ENCODE peak calls at places on chromosomes 7 and 10, in seven cellular contexts. One of them, this sample, is unnamed.

GRCh38 chr7:141992154-141992553 is 3.5 kb upstream of the MGAM start:
- DNase-seq in prostate gland: no peak
- DNase-seq in breast epithelium: no peak
- DNase-seq in body of pancreas: no peak
- DNase-seq in right lobe of liver: no peak
- DNase-seq in heart left ventricle: no peak
- DNase-seq in uterus: no peak
- DNase-seq in this sample: no peak

GRCh38 chr10:94085766-94086437 is 92.2 kb downstream of the PLCE1 start:
- DNase-seq in prostate gland: no peak
- DNase-seq in breast epithelium: no peak
- DNase-seq in body of pancreas: no peak
- DNase-seq in right lobe of liver: no peak
- DNase-seq in heart left ventricle: no peak
- DNase-seq in uterus: no peak
- DNase-seq in this sample: no peak

GRCh38 chr7:157020514-157021070 is 10.1 kb upstream of the MNX1 start:
- DNase-seq in prostate gland: no peak
- DNase-seq in breast epithelium: peak
- DNase-seq in body of pancreas: no peak
- DNase-seq in right lobe of liver: peak
- DNase-seq in heart left ventricle: no peak
- DNase-seq in uterus: no peak
- DNase-seq in this sample: peak

GRCh38 chr10:113552014-113552413 is 839 bp upstream of the HABP2 start:
- DNase-seq in prostate gland: peak
- DNase-seq in breast epithelium: no peak
- DNase-seq in body of pancreas: peak
- DNase-seq in right lobe of liver: peak
- DNase-seq in heart left ventricle: no peak
- DNase-seq in uterus: no peak
- DNase-seq in this sample: no peak

GRCh38 chr7:69800495-69800894 is 202.2 kb downstream of the AUTS2 start:
- DNase-seq in prostate gland: no peak
- DNase-seq in breast epithelium: no peak
- DNase-seq in body of pancreas: peak
- DNase-seq in right lobe of liver: no peak
- DNase-seq in heart left ventricle: no peak
- DNase-seq in uterus: no peak
- DNase-seq in this sample: no peak

GRCh38 chr7:42338231-42339222 is 101.5 kb upstream of the GLI3 start:
- DNase-seq in prostate gland: no peak
- DNase-seq in breast epithelium: no peak
- DNase-seq in body of pancreas: no peak
- DNase-seq in right lobe of liver: no peak
- DNase-seq in heart left ventricle: no peak
- DNase-seq in uterus: no peak
- DNase-seq in this sample: no peak

GRCh38 chr10:30433286-30433778 is 652 bp upstream of the MAP3K8 start:
- DNase-seq in prostate gland: peak
- DNase-seq in breast epithelium: peak
- DNase-seq in body of pancreas: peak
- DNase-seq in right lobe of liver: peak
- DNase-seq in heart left ventricle: peak
- DNase-seq in uterus: peak
- DNase-seq in this sample: peak

GRCh38 chr7:28536259-28536658 is 123.9 kb downstream of the CREB5 start:
- DNase-seq in prostate gland: no peak
- DNase-seq in breast epithelium: no peak
- DNase-seq in body of pancreas: no peak
- DNase-seq in right lobe of liver: no peak
- DNase-seq in heart left ventricle: no peak
- DNase-seq in uterus: peak
- DNase-seq in this sample: no peak

GRCh38 chr10:62903828-62904227 is 87.7 kb upstream of the EGR2 start:
- DNase-seq in prostate gland: no peak
- DNase-seq in breast epithelium: no peak
- DNase-seq in body of pancreas: no peak
- DNase-seq in right lobe of liver: no peak
- DNase-seq in heart left ventricle: no peak
- DNase-seq in uterus: no peak
- DNase-seq in this sample: no peak

GRCh38 chr10:96721207-96721572 is 876 bp upstream of the PIK3AP1 start:
- DNase-seq in prostate gland: no peak
- DNase-seq in breast epithelium: no peak
- DNase-seq in body of pancreas: no peak
- DNase-seq in right lobe of liver: no peak
- DNase-seq in heart left ventricle: no peak
- DNase-seq in uterus: no peak
- DNase-seq in this sample: no peak

GRCh38 chr10:5861269-5862031 is 28.2 kb downstream of the ANKRD16 start:
- DNase-seq in prostate gland: no peak
- DNase-seq in breast epithelium: no peak
- DNase-seq in body of pancreas: no peak
- DNase-seq in right lobe of liver: no peak
- DNase-seq in heart left ventricle: no peak
- DNase-seq in uterus: no peak
- DNase-seq in this sample: no peak

GRCh38 chr10:118873080-118873737 is 118.4 kb upstream of the CACUL1 start:
- DNase-seq in prostate gland: no peak
- DNase-seq in breast epithelium: no peak
- DNase-seq in body of pancreas: no peak
- DNase-seq in right lobe of liver: no peak
- DNase-seq in heart left ventricle: no peak
- DNase-seq in uterus: no peak
- DNase-seq in this sample: no peak

GRCh38 chr7:84337386-84337785 is 142.8 kb upstream of the SEMA3A start:
- DNase-seq in prostate gland: no peak
- DNase-seq in breast epithelium: no peak
- DNase-seq in body of pancreas: no peak
- DNase-seq in right lobe of liver: no peak
- DNase-seq in heart left ventricle: no peak
- DNase-seq in uterus: no peak
- DNase-seq in this sample: no peak

GRCh38 chr10:121988361-121989324 is at the start of gene TACC2:
- DNase-seq in prostate gland: no peak
- DNase-seq in breast epithelium: no peak
- DNase-seq in body of pancreas: no peak
- DNase-seq in right lobe of liver: no peak
- DNase-seq in heart left ventricle: no peak
- DNase-seq in uterus: no peak
- DNase-seq in this sample: no peak

GRCh38 chr10:13971586-13972475 is 358.9 kb downstream of the FRMD4A start:
- DNase-seq in prostate gland: no peak
- DNase-seq in breast epithelium: no peak
- DNase-seq in body of pancreas: no peak
- DNase-seq in right lobe of liver: no peak
- DNase-seq in heart left ventricle: no peak
- DNase-seq in uterus: no peak
- DNase-seq in this sample: no peak

GRCh38 chr7:741850-742249 is 14.8 kb upstream of the PRKAR1B start:
- DNase-seq in prostate gland: no peak
- DNase-seq in breast epithelium: peak
- DNase-seq in body of pancreas: no peak
- DNase-seq in right lobe of liver: no peak
- DNase-seq in heart left ventricle: no peak
- DNase-seq in uterus: no peak
- DNase-seq in this sample: no peak

GRCh38 chr10:131764929-131765328 is 135.9 kb upstream of the PPP2R2D start:
- DNase-seq in prostate gland: no peak
- DNase-seq in breast epithelium: no peak
- DNase-seq in body of pancreas: no peak
- DNase-seq in right lobe of liver: no peak
- DNase-seq in heart left ventricle: no peak
- DNase-seq in uterus: no peak
- DNase-seq in this sample: no peak

GRCh38 chr7:117047496-117047895 is 94.2 kb downstream of the ST7 start:
- DNase-seq in prostate gland: no peak
- DNase-seq in breast epithelium: no peak
- DNase-seq in body of pancreas: no peak
- DNase-seq in right lobe of liver: no peak
- DNase-seq in heart left ventricle: no peak
- DNase-seq in uterus: no peak
- DNase-seq in this sample: no peak

GRCh38 chr10:119401671-119402395 is 140.7 kb downstream of the RGS10 start:
- DNase-seq in prostate gland: no peak
- DNase-seq in breast epithelium: no peak
- DNase-seq in body of pancreas: no peak
- DNase-seq in right lobe of liver: no peak
- DNase-seq in heart left ventricle: peak
- DNase-seq in uterus: peak
- DNase-seq in this sample: peak

GRCh38 chr10:102470579-102471546 is 19.5 kb upstream of the C10orf95 start:
- DNase-seq in prostate gland: no peak
- DNase-seq in breast epithelium: no peak
- DNase-seq in body of pancreas: no peak
- DNase-seq in right lobe of liver: no peak
- DNase-seq in heart left ventricle: no peak
- DNase-seq in uterus: no peak
- DNase-seq in this sample: no peak

GRCh38 chr7:127831312-127832212 is 179.6 kb downstream of the SND1 start:
- DNase-seq in prostate gland: no peak
- DNase-seq in breast epithelium: no peak
- DNase-seq in body of pancreas: peak
- DNase-seq in right lobe of liver: no peak
- DNase-seq in heart left ventricle: no peak
- DNase-seq in uterus: no peak
- DNase-seq in this sample: no peak

GRCh38 chr10:37857287-37858211 is at the start of gene ZNF248:
- DNase-seq in prostate gland: peak
- DNase-seq in breast epithelium: peak
- DNase-seq in body of pancreas: peak
- DNase-seq in right lobe of liver: peak
- DNase-seq in heart left ventricle: peak
- DNase-seq in uterus: peak
- DNase-seq in this sample: peak

GRCh38 chr7:100478966-100479660 is at the start of gene TSC22D4:
- DNase-seq in prostate gland: peak
- DNase-seq in breast epithelium: peak
- DNase-seq in body of pancreas: peak
- DNase-seq in right lobe of liver: peak
- DNase-seq in heart left ventricle: peak
- DNase-seq in uterus: peak
- DNase-seq in this sample: peak
- TF ChIP-seq POLR2A in prostate gland: peak
- TF ChIP-seq POLR2A in breast epithelium: peak
- TF ChIP-seq POLR2A in body of pancreas: peak
- TF ChIP-seq POLR2A in right lobe of liver: peak
- TF ChIP-seq POLR2A in heart left ventricle: peak
- TF ChIP-seq POLR2A in uterus: peak
- TF ChIP-seq POLR2A in this sample: peak

GRCh38 chr7:130906575-130906974 is 172.6 kb upstream of the KLF14 start:
- DNase-seq in prostate gland: no peak
- DNase-seq in breast epithelium: no peak
- DNase-seq in body of pancreas: no peak
- DNase-seq in right lobe of liver: peak
- DNase-seq in heart left ventricle: no peak
- DNase-seq in uterus: no peak
- DNase-seq in this sample: no peak

GRCh38 chr7:130902755-130903357 is 168.8 kb upstream of the KLF14 start:
- DNase-seq in prostate gland: no peak
- DNase-seq in breast epithelium: no peak
- DNase-seq in body of pancreas: no peak
- DNase-seq in right lobe of liver: peak
- DNase-seq in heart left ventricle: no peak
- DNase-seq in uterus: no peak
- DNase-seq in this sample: no peak

GRCh38 chr7:130903358-130903974 is 169.5 kb upstream of the KLF14 start:
- DNase-seq in prostate gland: no peak
- DNase-seq in breast epithelium: no peak
- DNase-seq in body of pancreas: no peak
- DNase-seq in right lobe of liver: peak
- DNase-seq in heart left ventricle: no peak
- DNase-seq in uterus: no peak
- DNase-seq in this sample: no peak

GRCh38 chr7:130904792-130905191 is 170.8 kb upstream of the KLF14 start:
- DNase-seq in prostate gland: no peak
- DNase-seq in breast epithelium: no peak
- DNase-seq in body of pancreas: no peak
- DNase-seq in right lobe of liver: peak
- DNase-seq in heart left ventricle: no peak
- DNase-seq in uterus: no peak
- DNase-seq in this sample: no peak

GRCh38 chr7:130904031-130904757 is 170.2 kb upstream of the KLF14 start:
- DNase-seq in prostate gland: no peak
- DNase-seq in breast epithelium: no peak
- DNase-seq in body of pancreas: no peak
- DNase-seq in right lobe of liver: peak
- DNase-seq in heart left ventricle: no peak
- DNase-seq in uterus: no peak
- DNase-seq in this sample: no peak
- TF ChIP-seq POLR2A in prostate gland: no peak
- TF ChIP-seq POLR2A in breast epithelium: no peak
- TF ChIP-seq POLR2A in body of pancreas: no peak
- TF ChIP-seq POLR2A in right lobe of liver: peak
- TF ChIP-seq POLR2A in heart left ventricle: no peak
- TF ChIP-seq POLR2A in uterus: no peak
- TF ChIP-seq POLR2A in this sample: no peak

GRCh38 chr10:68331455-68332258 is at the start of gene HNRNPH3:
- DNase-seq in prostate gland: peak
- DNase-seq in breast epithelium: peak
- DNase-seq in body of pancreas: peak
- DNase-seq in right lobe of liver: peak
- DNase-seq in heart left ventricle: peak
- DNase-seq in uterus: peak
- DNase-seq in this sample: peak
- TF ChIP-seq POLR2A in prostate gland: peak
- TF ChIP-seq POLR2A in breast epithelium: peak
- TF ChIP-seq POLR2A in body of pancreas: peak
- TF ChIP-seq POLR2A in right lobe of liver: peak
- TF ChIP-seq POLR2A in heart left ventricle: peak
- TF ChIP-seq POLR2A in uterus: peak
- TF ChIP-seq POLR2A in this sample: peak

GRCh38 chr7:101496017-101496416 is 133.1 kb downstream of the MYL10 start:
- DNase-seq in prostate gland: no peak
- DNase-seq in breast epithelium: no peak
- DNase-seq in body of pancreas: no peak
- DNase-seq in right lobe of liver: no peak
- DNase-seq in heart left ventricle: no peak
- DNase-seq in uterus: no peak
- DNase-seq in this sample: no peak
- TF ChIP-seq POLR2A in prostate gland: no peak
- TF ChIP-seq POLR2A in breast epithelium: no peak
- TF ChIP-seq POLR2A in body of pancreas: no peak
- TF ChIP-seq POLR2A in right lobe of liver: no peak
- TF ChIP-seq POLR2A in heart left ventricle: no peak
- TF ChIP-seq POLR2A in uterus: no peak
- TF ChIP-seq POLR2A in this sample: no peak